ENCODE peak calls at places on chromosomes 2 and 18, in five cellular contexts. One of them, this sample, is unnamed.

GRCh38 chr2:13616656-13617055 is 899.9 kb downstream of the TRIB2 start:
- DNase-seq in brain microvascular endothelial cell: no peak
- DNase-seq in MM.1S: no peak
- DNase-seq in choroid plexus epithelial cell: no peak
- DNase-seq in gastrocnemius medialis: no peak
- DNase-seq in this sample: no peak

GRCh38 chr2:175414872-175415487 is 233.5 kb upstream of the ATP5MC3 start:
- DNase-seq in choroid plexus epithelial cell: peak; percentile 76
- DNase-seq in gastrocnemius medialis: peak; percentile 5
- DNase-seq in MM.1S: peak; percentile 55
- DNase-seq in brain microvascular endothelial cell: peak; percentile 69
- DNase-seq in this sample: peak; percentile 80

GRCh38 chr2:127643698-127644660 is 2.0 kb upstream of the GPR17 start:
- DNase-seq in brain microvascular endothelial cell: no peak
- DNase-seq in MM.1S: no peak
- DNase-seq in choroid plexus epithelial cell: no peak
- DNase-seq in gastrocnemius medialis: no peak
- DNase-seq in this sample: no peak

GRCh38 chr2:38653715-38654494 is 12.0 kb upstream of the GALM start:
- DNase-seq in gastrocnemius medialis: no peak
- DNase-seq in brain microvascular endothelial cell: no peak
- DNase-seq in MM.1S: no peak
- DNase-seq in choroid plexus epithelial cell: no peak
- DNase-seq in this sample: no peak

GRCh38 chr2:160892204-160892603 is 268.0 kb upstream of the TANK start:
- DNase-seq in choroid plexus epithelial cell: no peak
- DNase-seq in brain microvascular endothelial cell: no peak
- DNase-seq in gastrocnemius medialis: no peak
- DNase-seq in MM.1S: no peak
- DNase-seq in this sample: no peak

GRCh38 chr2:61995059-61995458 is 89.6 kb downstream of the COMMD1 start:
- DNase-seq in MM.1S: no peak
- DNase-seq in choroid plexus epithelial cell: no peak
- DNase-seq in gastrocnemius medialis: no peak
- DNase-seq in brain microvascular endothelial cell: no peak
- DNase-seq in this sample: no peak

GRCh38 chr2:102294802-102295489 is 16.4 kb upstream of the IL1RL1 start:
- DNase-seq in choroid plexus epithelial cell: peak; percentile 87
- DNase-seq in brain microvascular endothelial cell: peak; percentile 15
- DNase-seq in gastrocnemius medialis: no peak
- DNase-seq in MM.1S: no peak
- DNase-seq in this sample: no peak

GRCh38 chr2:121541495-121541894 is 10.8 kb downstream of the RNU4ATAC start:
- DNase-seq in choroid plexus epithelial cell: no peak
- DNase-seq in brain microvascular endothelial cell: no peak
- DNase-seq in MM.1S: no peak
- DNase-seq in gastrocnemius medialis: no peak
- DNase-seq in this sample: no peak

GRCh38 chr2:227939271-227940027 is 68.0 kb downstream of the DAW1 start:
- DNase-seq in brain microvascular endothelial cell: peak; percentile 17
- DNase-seq in MM.1S: peak; percentile 48
- DNase-seq in gastrocnemius medialis: no peak
- DNase-seq in choroid plexus epithelial cell: peak; percentile 78
- DNase-seq in this sample: peak; percentile 19

GRCh38 chr18:49608366-49608747 is 46.5 kb downstream of the LIPG start:
- DNase-seq in MM.1S: no peak
- DNase-seq in choroid plexus epithelial cell: peak; percentile 29
- DNase-seq in brain microvascular endothelial cell: no peak
- DNase-seq in gastrocnemius medialis: no peak
- DNase-seq in this sample: no peak

GRCh38 chr2:121479882-121480522 is 50.7 kb upstream of the RNU4ATAC start:
- DNase-seq in MM.1S: no peak
- DNase-seq in gastrocnemius medialis: no peak
- DNase-seq in brain microvascular endothelial cell: no peak
- DNase-seq in choroid plexus epithelial cell: peak; percentile 48
- DNase-seq in this sample: peak; percentile 70

GRCh38 chr2:139122711-139123158 is 342.5 kb upstream of the NXPH2 start:
- DNase-seq in choroid plexus epithelial cell: peak; percentile 76
- DNase-seq in MM.1S: no peak
- DNase-seq in brain microvascular endothelial cell: peak; percentile 71
- DNase-seq in gastrocnemius medialis: no peak
- DNase-seq in this sample: peak; percentile 19

GRCh38 chr2:127347734-127348392 is 39.9 kb downstream of the MAP3K2 start:
- DNase-seq in brain microvascular endothelial cell: no peak
- DNase-seq in MM.1S: no peak
- DNase-seq in gastrocnemius medialis: no peak
- DNase-seq in choroid plexus epithelial cell: no peak
- DNase-seq in this sample: no peak

GRCh38 chr18:43180814-43181213 is 65.3 kb upstream of the RIT2 start:
- DNase-seq in MM.1S: no peak
- DNase-seq in brain microvascular endothelial cell: no peak
- DNase-seq in gastrocnemius medialis: no peak
- DNase-seq in choroid plexus epithelial cell: no peak
- DNase-seq in this sample: no peak

GRCh38 chr2:86064006-86064405 is 41.7 kb downstream of the POLR1A start:
- DNase-seq in gastrocnemius medialis: no peak
- DNase-seq in brain microvascular endothelial cell: peak; percentile 27
- DNase-seq in choroid plexus epithelial cell: peak; percentile 88
- DNase-seq in MM.1S: peak; percentile 83
- DNase-seq in this sample: no peak

GRCh38 chr2:68100189-68100588 is 37.4 kb upstream of the C1D start:
- DNase-seq in gastrocnemius medialis: no peak
- DNase-seq in choroid plexus epithelial cell: no peak
- DNase-seq in brain microvascular endothelial cell: no peak
- DNase-seq in MM.1S: no peak
- DNase-seq in this sample: no peak

GRCh38 chr2:107591541-107591940 is 235.2 kb upstream of the RGPD4 start:
- DNase-seq in MM.1S: no peak
- DNase-seq in brain microvascular endothelial cell: no peak
- DNase-seq in gastrocnemius medialis: no peak
- DNase-seq in choroid plexus epithelial cell: peak; percentile 69
- DNase-seq in this sample: no peak

GRCh38 chr2:230715201-230715600 is 2.6 kb downstream of the CAB39 start:
- DNase-seq in choroid plexus epithelial cell: peak; percentile 70
- DNase-seq in MM.1S: no peak
- DNase-seq in brain microvascular endothelial cell: no peak
- DNase-seq in gastrocnemius medialis: no peak
- DNase-seq in this sample: no peak

GRCh38 chr2:190506666-190507065 is 27.9 kb downstream of the NEMP2 start:
- DNase-seq in choroid plexus epithelial cell: no peak
- DNase-seq in gastrocnemius medialis: no peak
- DNase-seq in brain microvascular endothelial cell: no peak
- DNase-seq in MM.1S: no peak
- DNase-seq in this sample: no peak

GRCh38 chr18:13003466-13003896 is 12.3 kb downstream of the CEP192 start:
- DNase-seq in gastrocnemius medialis: no peak
- DNase-seq in choroid plexus epithelial cell: peak; percentile 92
- DNase-seq in MM.1S: peak; percentile 21
- DNase-seq in brain microvascular endothelial cell: peak; percentile 68
- DNase-seq in this sample: peak; percentile 18

GRCh38 chr2:120161190-120161589 is 62.0 kb downstream of the TMEM185B start:
- DNase-seq in MM.1S: no peak
- DNase-seq in choroid plexus epithelial cell: peak; percentile 34
- DNase-seq in brain microvascular endothelial cell: peak; percentile 32
- DNase-seq in gastrocnemius medialis: no peak
- DNase-seq in this sample: no peak

GRCh38 chr2:32977228-32977758 is 30.5 kb downstream of the LTBP1 start:
- DNase-seq in MM.1S: no peak
- DNase-seq in gastrocnemius medialis: no peak
- DNase-seq in choroid plexus epithelial cell: peak; percentile 24
- DNase-seq in brain microvascular endothelial cell: no peak
- DNase-seq in this sample: peak; percentile 65

GRCh38 chr2:47046271-47046670 is 108.8 kb downstream of the STPG4 start:
- DNase-seq in MM.1S: no peak
- DNase-seq in gastrocnemius medialis: no peak
- DNase-seq in choroid plexus epithelial cell: no peak
- DNase-seq in brain microvascular endothelial cell: no peak
- DNase-seq in this sample: peak; percentile 35

GRCh38 chr18:36446059-36446458 is 148.5 kb downstream of the FHOD3 start:
- DNase-seq in MM.1S: no peak
- DNase-seq in brain microvascular endothelial cell: no peak
- DNase-seq in choroid plexus epithelial cell: no peak
- DNase-seq in gastrocnemius medialis: no peak
- DNase-seq in this sample: peak; percentile 39

GRCh38 chr2:238145851-238146250 is 7.4 kb downstream of the KLHL30 start:
- DNase-seq in MM.1S: no peak
- DNase-seq in choroid plexus epithelial cell: no peak
- DNase-seq in brain microvascular endothelial cell: no peak
- DNase-seq in gastrocnemius medialis: no peak
- DNase-seq in this sample: no peak

GRCh38 chr2:55869637-55870325 is 53.8 kb downstream of the EFEMP1 start:
- DNase-seq in choroid plexus epithelial cell: peak; percentile 91
- DNase-seq in MM.1S: no peak
- DNase-seq in brain microvascular endothelial cell: peak; percentile 60
- DNase-seq in gastrocnemius medialis: no peak
- DNase-seq in this sample: peak; percentile 39

GRCh38 chr18:78293940-78294401 is 685.6 kb upstream of the SALL3 start:
- DNase-seq in gastrocnemius medialis: no peak
- DNase-seq in brain microvascular endothelial cell: no peak
- DNase-seq in choroid plexus epithelial cell: no peak
- DNase-seq in MM.1S: no peak
- DNase-seq in this sample: no peak

GRCh38 chr2:25671622-25672021 is 1.8 kb downstream of the DTNB start:
- DNase-seq in choroid plexus epithelial cell: no peak
- DNase-seq in brain microvascular endothelial cell: no peak
- DNase-seq in MM.1S: no peak
- DNase-seq in gastrocnemius medialis: no peak
- DNase-seq in this sample: no peak

GRCh38 chr2:19786408-19787058 is 115.2 kb downstream of the TTC32 start:
- DNase-seq in gastrocnemius medialis: no peak
- DNase-seq in MM.1S: no peak
- DNase-seq in choroid plexus epithelial cell: peak; percentile 62
- DNase-seq in brain microvascular endothelial cell: peak; percentile 35
- DNase-seq in this sample: peak; percentile 47

GRCh38 chr2:224369028-224369632 is 32.8 kb downstream of the FAM124B start:
- DNase-seq in MM.1S: peak; percentile 49
- DNase-seq in gastrocnemius medialis: no peak
- DNase-seq in brain microvascular endothelial cell: peak; percentile 20
- DNase-seq in choroid plexus epithelial cell: peak; percentile 68
- DNase-seq in this sample: no peak

GRCh38 chr2:171505374-171505773 is 16.9 kb upstream of the CYBRD1 start:
- DNase-seq in brain microvascular endothelial cell: peak; percentile 18
- DNase-seq in gastrocnemius medialis: no peak
- DNase-seq in MM.1S: no peak
- DNase-seq in choroid plexus epithelial cell: peak; percentile 53
- DNase-seq in this sample: no peak

GRCh38 chr2:196279496-196279895 is 108.1 kb upstream of the STK17B start:
- DNase-seq in choroid plexus epithelial cell: no peak
- DNase-seq in gastrocnemius medialis: no peak
- DNase-seq in brain microvascular endothelial cell: no peak
- DNase-seq in MM.1S: no peak
- DNase-seq in this sample: no peak

GRCh38 chr2:196276421-196276820 is 105.0 kb upstream of the STK17B start:
- DNase-seq in MM.1S: no peak
- DNase-seq in brain microvascular endothelial cell: no peak
- DNase-seq in choroid plexus epithelial cell: no peak
- DNase-seq in gastrocnemius medialis: no peak
- DNase-seq in this sample: no peak

GRCh38 chr2:196275646-196276352 is 104.4 kb upstream of the STK17B start:
- DNase-seq in MM.1S: no peak
- DNase-seq in brain microvascular endothelial cell: peak; percentile 60
- DNase-seq in choroid plexus epithelial cell: peak; percentile 79
- DNase-seq in gastrocnemius medialis: no peak
- DNase-seq in this sample: no peak

GRCh38 chr2:196277002-196277401 is 105.6 kb upstream of the STK17B start:
- DNase-seq in choroid plexus epithelial cell: peak; percentile 79
- DNase-seq in brain microvascular endothelial cell: no peak
- DNase-seq in MM.1S: peak; percentile 61
- DNase-seq in gastrocnemius medialis: no peak
- DNase-seq in this sample: no peak

DNA sequence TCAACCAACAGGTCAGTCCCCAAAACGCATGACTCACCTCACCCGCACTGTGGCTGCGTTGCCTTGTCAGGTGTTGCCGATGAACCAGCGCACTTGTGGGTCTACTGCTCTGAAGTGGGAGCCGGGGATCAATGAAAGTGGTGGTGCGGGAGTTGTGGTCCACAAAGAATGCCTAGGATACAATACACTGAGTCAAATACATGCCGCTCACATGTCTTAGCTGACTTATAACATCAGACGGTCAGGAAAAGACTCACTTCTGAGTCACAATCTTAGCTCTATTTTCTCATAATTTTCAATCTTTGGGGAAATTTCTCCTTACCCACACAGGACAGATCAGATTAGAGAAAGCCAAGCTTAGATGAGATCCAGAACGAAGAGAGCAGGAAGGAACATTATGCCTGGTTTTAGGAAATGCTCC is 107.1 kb upstream of the STK17B start:
- DNase-seq in choroid plexus epithelial cell: peak; percentile 76
- DNase-seq in gastrocnemius medialis: no peak
- DNase-seq in MM.1S: no peak
- DNase-seq in brain microvascular endothelial cell: peak; percentile 90
- DNase-seq in this sample: peak; percentile 38
- H3K4me3 ChIP-seq in choroid plexus epithelial cell: peak overlapping the region; percentile 1
- H3K4me3 ChIP-seq in gastrocnemius medialis: no peak overlapping the region
- H3K4me3 ChIP-seq in MM.1S: no peak overlapping the region
- H3K4me3 ChIP-seq in brain microvascular endothelial cell: peak overlapping the region; percentile 49
- H3K4me3 ChIP-seq in this sample: peak overlapping the region; percentile 13

DNA sequence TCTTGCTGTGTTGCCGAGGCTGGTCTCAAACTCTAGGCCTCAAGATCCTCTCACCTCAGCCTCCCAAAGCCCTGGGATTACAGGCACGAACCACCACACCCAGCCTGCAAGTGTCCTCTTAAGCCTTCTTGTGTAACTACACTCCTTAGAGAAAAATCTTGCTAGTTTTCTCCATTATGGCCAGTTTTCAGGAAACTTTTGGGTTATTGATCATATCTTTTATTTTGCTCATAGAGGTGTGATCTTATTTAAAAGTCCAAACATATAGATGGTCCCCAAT is 2.4 kb downstream of the SOCS6 start:
- DNase-seq in choroid plexus epithelial cell: no peak
- DNase-seq in brain microvascular endothelial cell: no peak
- DNase-seq in gastrocnemius medialis: no peak
- DNase-seq in MM.1S: no peak
- DNase-seq in this sample: no peak
- H3K4me3 ChIP-seq in choroid plexus epithelial cell: peak overlapping the region; percentile 11
- H3K4me3 ChIP-seq in brain microvascular endothelial cell: no peak overlapping the region
- H3K4me3 ChIP-seq in gastrocnemius medialis: no peak overlapping the region
- H3K4me3 ChIP-seq in MM.1S: no peak overlapping the region
- H3K4me3 ChIP-seq in this sample: peak overlapping the region; percentile 75

GRCh38 chr2:222526480-222527277 is 102.3 kb downstream of the SGPP2 start:
- DNase-seq in gastrocnemius medialis: no peak
- DNase-seq in choroid plexus epithelial cell: no peak
- DNase-seq in brain microvascular endothelial cell: no peak
- DNase-seq in MM.1S: no peak
- DNase-seq in this sample: no peak
- H3K4me3 ChIP-seq in gastrocnemius medialis: no peak overlapping the region
- H3K4me3 ChIP-seq in choroid plexus epithelial cell: no peak overlapping the region
- H3K4me3 ChIP-seq in brain microvascular endothelial cell: no peak overlapping the region
- H3K4me3 ChIP-seq in MM.1S: no peak overlapping the region
- H3K4me3 ChIP-seq in this sample: no peak overlapping the region

DNA sequence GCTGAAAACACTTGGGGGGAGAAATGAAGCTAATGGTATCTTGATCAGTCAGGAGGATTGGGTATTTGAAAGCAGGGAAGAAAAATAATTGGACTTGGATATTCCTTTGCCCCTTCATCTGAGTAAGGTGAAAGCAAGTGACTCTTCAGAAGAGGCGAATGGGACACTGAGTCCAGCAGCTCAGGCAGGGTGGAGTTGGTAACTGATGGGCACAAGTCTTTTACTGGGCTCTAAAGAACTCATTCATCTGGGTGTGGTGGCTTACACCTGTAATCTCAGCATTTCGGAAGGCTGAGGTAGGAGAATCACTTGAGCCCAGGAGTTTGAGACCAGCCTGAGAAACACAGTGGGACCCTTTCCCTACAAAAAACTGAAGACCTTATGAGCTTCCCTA is 11.2 kb downstream of the CFLAR start:
- DNase-seq in choroid plexus epithelial cell: no peak
- DNase-seq in brain microvascular endothelial cell: no peak
- DNase-seq in MM.1S: peak; percentile 45
- DNase-seq in gastrocnemius medialis: no peak
- DNase-seq in this sample: no peak
- H3K4me3 ChIP-seq in choroid plexus epithelial cell: no peak overlapping the region
- H3K4me3 ChIP-seq in brain microvascular endothelial cell: no peak overlapping the region
- H3K4me3 ChIP-seq in MM.1S: peak overlapping the region; percentile 54
- H3K4me3 ChIP-seq in gastrocnemius medialis: peak overlapping the region; percentile 92
- H3K4me3 ChIP-seq in this sample: peak overlapping the region; percentile 13

This sample was measured in MG63.